ENCODE peak calls at places on chromosomes 16 and 17, in six cellular contexts. H is uterus; V is hypothalamus; W is NCI-H446 treated with DMSO at 0.1 percent for 48 hours; X is stimulated activated CD8-positive, alpha-beta memory T cell treated with anti-CD3 and anti-CD28 coated beads, Interleukin-4, amount 100 ng/mL, for 48 hours; M is kidney epithelial cell. G is an unnamed sample.

GRCh38 chr16:70470927-70471341 is 16.5 kb downstream of the FCSK start:
- DNase-seq in H (no peak), V (no peak), W (no peak), X (no peak), M (no peak), G (no peak)

GRCh38 chr17:55601874-55602364 is 90.7 kb upstream of the SMIM36 start:
- DNase-seq in H (no peak), V (no peak), W (peak), X (no peak), M (no peak), G (peak)

GRCh38 chr17:42872251-42872965 is 21.4 kb downstream of the AOC3 start:
- DNase-seq in H (no peak), V (no peak), W (no peak), X (no peak), M (no peak), G (no peak)

GRCh38 chr16:85986931-85987749 is 88.2 kb downstream of the IRF8 start:
- DNase-seq in H (no peak), V (no peak), W (no peak), X (peak), M (no peak), G (no peak)

GRCh38 chr17:40560592-40561293 is 4.5 kb downstream of the CCR7 start:
- DNase-seq in H (no peak), V (no peak), W (no peak), X (peak), M (peak), G (no peak)

GRCh38 chr17:82228842-82229685 is at the start of gene SLC16A3:
- DNase-seq in H (peak), V (no peak), W (no peak), X (peak), M (no peak), G (no peak)

GRCh38 chr17:55056530-55056929 is 88.0 kb downstream of the STXBP4 start:
- DNase-seq in H (no peak), V (no peak), W (peak), X (no peak), M (no peak), G (no peak)

GRCh38 chr17:51461578-51462004 is 201.2 kb downstream of the UTP18 start:
- DNase-seq in H (no peak), V (no peak), W (peak), X (peak), M (no peak), G (peak)

GRCh38 chr16:65218348-65218747 is 96.5 kb upstream of the CDH11 start:
- DNase-seq in H (no peak), V (no peak), W (no peak), X (no peak), M (no peak), G (no peak)

GRCh38 chr17:5866978-5867377 is 203.2 kb upstream of the WSCD1 start:
- DNase-seq in H (no peak), V (no peak), W (no peak), X (no peak), M (no peak), G (no peak)

GRCh38 chr16:78227855-78228254 is 128.4 kb downstream of the WWOX start:
- DNase-seq in H (peak), V (no peak), W (no peak), X (no peak), M (no peak), G (no peak)

GRCh38 chr17:48985436-48986245 is 11.5 kb upstream of the IGF2BP1 start:
- DNase-seq in H (no peak), V (no peak), W (no peak), X (no peak), M (no peak), G (no peak)

GRCh38 chr17:27522028-27522639 is 65.9 kb downstream of the KSR1 start:
- DNase-seq in H (no peak), V (no peak), W (no peak), X (no peak), M (no peak), G (no peak)

GRCh38 chr17:10275418-10275817 is 77.0 kb upstream of the GAS7 start:
- DNase-seq in H (no peak), V (no peak), W (no peak), X (no peak), M (no peak), G (no peak)

GRCh38 chr16:4290236-4290830 is 17.5 kb upstream of the TFAP4 start:
- DNase-seq in H (no peak), V (no peak), W (no peak), X (no peak), M (no peak), G (no peak)

GRCh38 chr17:71251936-71252335 is 868.9 kb upstream of the SOX9 start:
- DNase-seq in H (no peak), V (no peak), W (peak), X (no peak), M (no peak), G (no peak)

GRCh38 chr17:82507631-82508175 is 11.8 kb upstream of the FOXK2 start:
- DNase-seq in H (no peak), V (no peak), W (no peak), X (no peak), M (no peak), G (no peak)

GRCh38 chr16:10003486-10003885 is 178.7 kb downstream of the GRIN2A start:
- DNase-seq in H (no peak), V (no peak), W (no peak), X (no peak), M (no peak), G (no peak)

GRCh38 chr16:17403859-17404545 is 66.8 kb downstream of the XYLT1 start:
- DNase-seq in H (no peak), V (no peak), W (no peak), X (no peak), M (no peak), G (no peak)

G was measured in DMS 273 treated with DMSO at 0.1 percent for 48 hours.